ENCODE peak calls at places on chromosomes 7 and 10, in seven cellular contexts. Q, U, I, O, X, M and R are unnamed samples.

GRCh38 chr10:94403823-94404228 is 1.5 kb downstream of the TBC1D12 start:
- DNase-seq in Q (no peak), O (no peak), M (no peak), U (no peak), I (no peak), X (no peak), R (no peak)

GRCh38 chr7:75905785-75906604 is 9.0 kb upstream of the POR start:
- DNase-seq in I (peak), O (peak), X (peak), M (no peak), U (peak), Q (no peak), R (peak)

GRCh38 chr7:119664601-119665000 is 608.4 kb upstream of the KCND2 start:
- DNase-seq in U (no peak), M (no peak), Q (no peak), X (no peak), O (no peak), I (peak), R (no peak)

GRCh38 chr7:148697950-148698396 is 730 bp upstream of the CUL1 start:
- DNase-seq in Q (no peak), M (no peak), O (no peak), I (no peak), U (no peak), X (no peak), R (no peak)

GRCh38 chr7:117069379-117069778 is 116.1 kb downstream of the ST7 start:
- DNase-seq in M (no peak), X (no peak), Q (no peak), I (no peak), O (no peak), U (no peak), R (no peak)

GRCh38 chr7:100949227-100949930 is at the start of gene MUC3A:
- DNase-seq in I (no peak), U (no peak), Q (no peak), M (no peak), O (no peak), X (no peak), R (no peak)

GRCh38 chr7:129163875-129164544 is 19.5 kb downstream of the TSPAN33 start:
- DNase-seq in I (peak), U (no peak), Q (no peak), M (no peak), O (no peak), X (no peak), R (no peak)

GRCh38 chr7:12554848-12555247 is 15.7 kb upstream of the SCIN start:
- DNase-seq in X (no peak), M (no peak), U (no peak), O (no peak), I (no peak), Q (no peak), R (no peak)

GRCh38 chr7:46220066-46220630 is 299.1 kb upstream of the IGFBP3 start:
- DNase-seq in I (peak), U (no peak), O (no peak), Q (no peak), X (no peak), M (no peak), R (no peak)

GRCh38 chr7:12386237-12386839 is 17.3 kb downstream of the VWDE start:
- DNase-seq in Q (no peak), X (no peak), I (no peak), O (no peak), U (no peak), M (no peak), R (no peak)

GRCh38 chr7:44162179-44162578 is 21.0 kb upstream of the MYL7 start:
- DNase-seq in U (no peak), X (peak), O (no peak), I (no peak), M (no peak), Q (no peak), R (peak)

GRCh38 chr7:481219-481930 is 38.3 kb downstream of the PDGFA start:
- DNase-seq in X (no peak), U (no peak), M (no peak), O (no peak), I (no peak), Q (no peak), R (no peak)

GRCh38 chr10:2839081-2839725 is 228.1 kb upstream of the PFKP start:
- DNase-seq in O (no peak), M (peak), I (peak), Q (no peak), U (peak), X (peak), R (no peak)